ENCODE peak calls at places on chromosome 16, in five cellular contexts. I is SK-N-SH, D is HepG2, H is K562, O is GM12878. B is an unnamed sample.

GRCh38 chr16:4288148-4288921 is 15.5 kb upstream of the TFAP4 start:
- DNase-seq in I (peak), D (peak), H (peak), O (no peak), B (peak)

GRCh38 chr16:8788578-8789172 is 8.8 kb downstream of the TMEM186 start:
- DNase-seq in I (no peak), D (peak), H (no peak), O (no peak), B (no peak)

GRCh38 chr16:87033541-87034300 is 283.5 kb downstream of the C16orf95 start:
- DNase-seq in I (no peak), D (no peak), H (no peak), O (no peak), B (peak)

GRCh38 chr16:26505501-26505900 is 561.2 kb upstream of the C16orf82 start:
- DNase-seq in I (no peak), D (no peak), H (no peak), O (no peak), B (no peak)

GRCh38 chr16:4064950-4065352 is 51.3 kb downstream of the ADCY9 start:
- DNase-seq in I (no peak), D (no peak), H (no peak), O (no peak), B (no peak)

GRCh38 chr16:18782697-18783429 is 7.3 kb downstream of the RPS15A start:
- DNase-seq in I (no peak), D (no peak), H (no peak), O (no peak), B (no peak)

GRCh38 chr16:49563666-49564065 is 190.1 kb downstream of the C16orf78 start:
- DNase-seq in I (no peak), D (no peak), H (no peak), O (no peak), B (peak)

GRCh38 chr16:86768231-86768791 is 190.0 kb downstream of the FOXL1 start:
- DNase-seq in I (no peak), D (no peak), H (no peak), O (no peak), B (no peak)

GRCh38 chr16:10584956-10585561 is 4.7 kb upstream of the EMP2 start:
- DNase-seq in I (no peak), D (no peak), H (no peak), O (no peak), B (peak)

GRCh38 chr16:165218-165538 is 600 bp upstream of the HBM start:
- DNase-seq in I (no peak), D (no peak), H (peak), O (no peak), B (no peak)

GRCh38 chr16:48231675-48232214 is 12.4 kb upstream of the LONP2 start:
- DNase-seq in I (peak), D (peak), H (no peak), O (no peak), B (peak)

GRCh38 chr16:59169168-59169567 is 435.1 kb upstream of the GOT2 start:
- DNase-seq in I (no peak), D (no peak), H (no peak), O (no peak), B (no peak)

DNA sequence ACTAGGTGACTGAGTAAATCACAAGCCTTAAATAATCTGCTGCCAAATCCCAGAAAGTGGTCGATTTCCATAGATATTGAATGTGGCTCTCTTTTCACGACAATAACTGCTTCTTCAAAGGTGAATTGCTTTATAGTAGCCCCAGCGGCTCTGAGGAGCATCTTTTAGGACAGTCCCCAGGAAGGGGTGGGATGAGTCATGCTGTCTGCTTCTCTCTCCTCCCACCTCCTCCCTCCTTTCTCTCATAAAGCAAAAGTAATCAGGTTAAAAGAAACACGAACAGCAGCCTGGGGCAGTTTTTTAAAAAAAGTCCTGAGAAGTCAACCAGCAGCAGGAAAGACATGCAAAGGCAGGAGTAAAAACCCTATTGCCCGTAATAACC is 1.8 kb downstream of the KIAA0513 start:
- DNase-seq in I (peak), D (no peak), H (peak), O (peak), B (peak)
- TF ChIP-seq CTCF in I (no peak), D (no peak), H (no peak), O (no peak), B (no peak)

GRCh38 chr16:81106826-81107503 is 10.8 kb upstream of the GCSH start:
- DNase-seq in I (no peak), D (peak), H (no peak), O (no peak), B (no peak)
- TF ChIP-seq MXI1 in I (no peak), D (no peak), H (no peak), O (no peak), B (no peak)

GRCh38 chr16:62208934-62209333 is 172.7 kb upstream of the CDH8 start:
- DNase-seq in I (no peak), D (no peak), H (no peak), O (no peak), B (no peak)

GRCh38 chr16:62201911-62202310 is 165.7 kb upstream of the CDH8 start:
- DNase-seq in I (no peak), D (no peak), H (no peak), O (no peak), B (no peak)

GRCh38 chr16:62205459-62205858 is 169.2 kb upstream of the CDH8 start:
- DNase-seq in I (no peak), D (no peak), H (no peak), O (no peak), B (no peak)
- TF ChIP-seq CTCF in I (peak), D (no peak), H (no peak), O (no peak), B (no peak)

GRCh38 chr16:88378401-88378800 is 4.4 kb upstream of the ZNF469 start:
- DNase-seq in I (no peak), D (no peak), H (no peak), O (no peak), B (no peak)

GRCh38 chr16:88375236-88376052 is 7.3 kb upstream of the ZNF469 start:
- DNase-seq in I (peak), D (no peak), H (no peak), O (no peak), B (no peak)

GRCh38 chr16:88376053-88376834 is 6.5 kb upstream of the ZNF469 start:
- DNase-seq in I (peak), D (no peak), H (no peak), O (no peak), B (no peak)

GRCh38 chr16:88377961-88378360 is 4.8 kb upstream of the ZNF469 start:
- DNase-seq in I (no peak), D (no peak), H (no peak), O (no peak), B (no peak)

GRCh38 chr16:88376835-88377726 is 5.7 kb upstream of the ZNF469 start:
- DNase-seq in I (peak), D (no peak), H (no peak), O (no peak), B (no peak)
- TF ChIP-seq MXI1 in I (no peak), D (no peak), H (no peak), O (no peak), B (no peak)

DNA sequence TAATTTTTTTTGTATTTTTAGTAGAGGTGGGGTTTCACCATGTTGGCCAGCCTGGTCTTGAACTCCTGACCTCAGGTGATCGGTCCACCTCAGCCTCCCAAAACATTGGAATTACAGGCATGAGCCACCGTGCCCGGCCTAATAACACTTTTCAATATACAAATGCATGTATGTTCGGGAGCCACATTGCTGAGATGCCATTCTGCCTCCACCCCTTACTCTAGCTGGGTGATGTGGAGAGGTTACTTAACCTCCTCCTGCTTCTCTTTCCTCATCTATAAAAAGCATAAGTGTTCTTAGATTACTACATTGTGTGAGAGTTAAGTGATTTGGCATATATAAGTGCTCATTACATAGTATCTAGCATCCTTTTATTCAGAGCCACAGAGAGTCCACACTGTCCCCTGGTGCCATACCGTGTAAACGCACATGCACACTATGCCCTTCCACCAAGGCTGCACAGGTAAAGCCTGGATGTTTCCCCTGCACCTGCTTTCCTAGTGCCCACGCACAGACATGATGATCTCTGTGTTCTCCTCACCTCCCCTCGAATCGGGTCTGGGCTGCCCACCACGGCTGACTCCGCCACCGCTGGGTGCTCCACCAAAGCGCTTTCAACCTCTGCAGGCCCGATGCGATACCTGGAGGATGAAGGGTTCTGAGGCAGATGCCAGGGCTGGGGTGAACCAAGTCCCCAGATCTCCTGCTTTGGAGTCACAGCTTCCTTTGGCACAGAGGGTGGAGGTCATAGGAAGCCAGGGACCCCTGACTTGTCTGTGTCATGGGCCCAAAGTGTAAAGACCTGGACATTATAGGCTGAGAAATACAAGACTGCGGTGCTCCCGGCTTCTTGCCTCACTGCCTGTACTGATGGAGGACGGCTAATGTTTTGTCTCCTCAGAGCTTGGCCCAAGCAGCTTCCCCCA is 49.0 kb upstream of the ACSM2B start:
- DNase-seq in I (no peak), D (no peak), H (no peak), O (no peak), B (no peak)
- TF ChIP-seq CTCF in I (no peak), D (peak), H (peak), O (no peak), B (no peak)

GRCh38 chr16:2213817-2214720 is 571 bp downstream of the PGP start:
- DNase-seq in I (peak), D (no peak), H (peak), O (no peak), B (no peak)
- TF ChIP-seq MXI1 in I (no peak), D (no peak), H (no peak), O (no peak), B (no peak)

DNA sequence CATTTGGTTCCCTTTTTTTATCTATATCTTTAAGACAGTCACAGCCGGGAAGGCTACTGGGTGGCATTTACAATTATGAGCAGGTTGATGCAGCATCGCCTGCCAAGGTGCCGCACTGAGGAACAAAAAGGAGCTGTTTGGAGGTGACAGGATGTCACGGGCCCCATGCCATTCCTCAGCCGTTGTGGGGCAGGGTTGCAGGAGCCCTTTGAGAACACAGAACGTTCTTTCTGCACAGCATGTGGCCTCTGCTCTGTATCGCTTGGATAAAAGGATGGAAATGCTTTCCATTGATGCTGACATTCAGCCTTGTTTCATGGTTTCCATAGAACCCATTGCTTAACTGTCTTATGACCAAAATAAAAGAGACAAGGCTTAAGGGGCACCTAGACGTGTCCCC is 141.9 kb upstream of the CDH5 start:
- DNase-seq in I (no peak), D (no peak), H (no peak), O (no peak), B (no peak)
- TF ChIP-seq CTCF in I (no peak), D (no peak), H (no peak), O (no peak), B (no peak)

GRCh38 chr16:80008857-80009256 is 408.3 kb upstream of the MAF start:
- DNase-seq in I (no peak), D (no peak), H (no peak), O (no peak), B (no peak)

GRCh38 chr16:80006175-80006895 is 405.8 kb upstream of the MAF start:
- DNase-seq in I (no peak), D (no peak), H (peak), O (no peak), B (peak)

GRCh38 chr16:80007216-80007615 is 406.7 kb upstream of the MAF start:
- DNase-seq in I (no peak), D (no peak), H (no peak), O (no peak), B (no peak)

GRCh38 chr16:80012586-80012985 is 412.0 kb upstream of the MAF start:
- DNase-seq in I (no peak), D (no peak), H (no peak), O (no peak), B (no peak)

GRCh38 chr16:80009971-80010659 is 409.6 kb upstream of the MAF start:
- DNase-seq in I (no peak), D (no peak), H (no peak), O (no peak), B (no peak)
- TF ChIP-seq MXI1 in I (no peak), D (no peak), H (no peak), O (no peak), B (no peak)

GRCh38 chr16:80280557-80280956 is 260.2 kb upstream of the DYNLRB2 start:
- DNase-seq in I (no peak), D (no peak), H (no peak), O (no peak), B (peak)

GRCh38 chr16:80273635-80274538 is 266.9 kb upstream of the DYNLRB2 start:
- DNase-seq in I (no peak), D (no peak), H (no peak), O (no peak), B (peak)

GRCh38 chr16:80274576-80275191 is 266.1 kb upstream of the DYNLRB2 start:
- DNase-seq in I (no peak), D (no peak), H (no peak), O (no peak), B (peak)

GRCh38 chr16:80277182-80277581 is 263.6 kb upstream of the DYNLRB2 start:
- DNase-seq in I (no peak), D (no peak), H (peak), O (no peak), B (no peak)
- TF ChIP-seq CTCF in I (no peak), D (peak), H (peak), O (no peak), B (no peak)

GRCh38 chr16:52090080-52090479 is 456.9 kb downstream of the TOX3 start:
- DNase-seq in I (no peak), D (no peak), H (no peak), O (no peak), B (peak)

GRCh38 chr16:52086901-52087300 is 460.0 kb downstream of the TOX3 start:
- DNase-seq in I (no peak), D (no peak), H (no peak), O (no peak), B (no peak)
- TF ChIP-seq MXI1 in I (no peak), D (no peak), H (no peak), O (no peak), B (no peak)

B was measured in IMR-90.